ENCODE peak calls at places on chromosome 1, in ten cellular contexts. U is MM.1S, I is nephron progenitor cell, Y is mesothelial cell of epicardium, P is heart left ventricle, E is fibroblast of lung, W is RWPE2, T is esophagus squamous epithelium, K is choroid plexus epithelial cell, R is AG09319. C is an unnamed sample.

GRCh38 chr1:244837597-244838258 is 2.3 kb downstream of the COX20 start:
- DNase-seq in E (peak), T (no peak), Y (no peak), P (no peak), R (no peak), U (no peak), I (no peak), W (no peak), K (no peak), C (no peak)

GRCh38 chr1:165841582-165842362 is 14.4 kb downstream of the UCK2 start:
- DNase-seq in U (no peak), T (no peak), E (peak), R (no peak), W (no peak), Y (no peak), I (no peak), P (no peak), K (peak), C (no peak)

GRCh38 chr1:156571261-156571958 is 955 bp downstream of the IQGAP3 start:
- DNase-seq in E (peak), Y (no peak), U (no peak), R (peak), I (no peak), K (peak), W (no peak), P (no peak), T (no peak), C (no peak)

GRCh38 chr1:41286486-41286885 is 44.4 kb upstream of the SCMH1 start:
- DNase-seq in P (no peak), I (peak), U (no peak), W (no peak), R (no peak), T (no peak), Y (no peak), K (peak), E (no peak), C (no peak)

GRCh38 chr1:176102700-176103244 is 104.3 kb downstream of the COP1 start:
- DNase-seq in R (no peak), I (no peak), T (no peak), W (no peak), Y (no peak), E (peak), P (no peak), K (no peak), U (no peak), C (no peak)

GRCh38 chr1:17438176-17438976 is 1.1 kb downstream of the RCC2 start:
- DNase-seq in P (peak), R (no peak), U (peak), W (no peak), T (no peak), K (peak), E (peak), Y (peak), I (peak), C (no peak)

GRCh38 chr1:108117908-108118902 is 81.9 kb downstream of the SLC25A24 start:
- DNase-seq in I (no peak), Y (no peak), E (peak), K (peak), W (no peak), R (peak), U (no peak), P (no peak), T (no peak), C (no peak)

GRCh38 chr1:155933591-155934096 is 569 bp downstream of the KHDC4 start:
- DNase-seq in R (no peak), K (no peak), T (no peak), E (no peak), U (no peak), I (no peak), W (no peak), P (no peak), Y (no peak), C (no peak)

GRCh38 chr1:8015036-8015808 is 10.9 kb downstream of the ERRFI1 start:
- DNase-seq in K (peak), R (peak), I (peak), W (no peak), E (peak), U (peak), P (peak), Y (no peak), T (no peak), C (no peak)

GRCh38 chr1:3659093-3659492 is 6.8 kb downstream of the TP73 start:
- DNase-seq in P (no peak), T (no peak), U (no peak), Y (no peak), K (no peak), I (no peak), W (no peak), E (no peak), R (no peak), C (peak)

GRCh38 chr1:33276573-33277298 is 20.4 kb downstream of the ZNF362 start:
- DNase-seq in U (no peak), I (no peak), T (no peak), W (peak), R (no peak), K (no peak), P (no peak), Y (no peak), E (no peak), C (no peak)

GRCh38 chr1:228280106-228280901 is 72.5 kb downstream of the OBSCN start:
- DNase-seq in R (no peak), U (no peak), Y (peak), W (peak), P (peak), K (no peak), I (no peak), E (no peak), T (no peak), C (peak)

GRCh38 chr1:9886063-9886742 is 23.9 kb downstream of the CTNNBIP1 start:
- DNase-seq in R (no peak), K (peak), Y (no peak), T (no peak), I (no peak), P (no peak), E (no peak), W (no peak), U (no peak), C (no peak)

GRCh38 chr1:19462781-19463180 is 22.6 kb downstream of the CAPZB start:
- DNase-seq in E (no peak), R (no peak), W (no peak), P (no peak), I (no peak), K (no peak), U (no peak), Y (no peak), T (no peak), C (no peak)

GRCh38 chr1:109151146-109151545 is 37.2 kb downstream of the ELAPOR1 start:
- DNase-seq in K (peak), Y (no peak), U (no peak), I (peak), E (peak), P (peak), T (no peak), W (no peak), R (no peak), C (no peak)

GRCh38 chr1:117534995-117535467 is 70.8 kb upstream of the TENT5C start:
- DNase-seq in K (peak), E (peak), I (peak), U (peak), R (no peak), T (no peak), Y (no peak), P (peak), W (no peak), C (no peak)

GRCh38 chr1:36511804-36512798 is 29.4 kb upstream of the CSF3R start:
- DNase-seq in P (no peak), W (no peak), U (no peak), R (no peak), K (peak), T (no peak), Y (no peak), I (no peak), E (no peak), C (no peak)

GRCh38 chr1:113389356-113389952 is 861 bp upstream of the MAGI3 start:
- DNase-seq in Y (no peak), T (no peak), E (no peak), W (no peak), I (no peak), R (no peak), U (peak), P (no peak), K (no peak), C (no peak)

GRCh38 chr1:2227341-2228156 is 570 bp upstream of the SKI start:
- DNase-seq in R (peak), P (peak), U (peak), T (peak), Y (peak), W (peak), I (peak), K (peak), E (peak), C (peak)
- TF ChIP-seq CTCF in R (no peak), P (no peak), U (no peak), T (no peak), Y (no peak), W (no peak), I (no peak), K (no peak), E (no peak), C (peak)

DNA sequence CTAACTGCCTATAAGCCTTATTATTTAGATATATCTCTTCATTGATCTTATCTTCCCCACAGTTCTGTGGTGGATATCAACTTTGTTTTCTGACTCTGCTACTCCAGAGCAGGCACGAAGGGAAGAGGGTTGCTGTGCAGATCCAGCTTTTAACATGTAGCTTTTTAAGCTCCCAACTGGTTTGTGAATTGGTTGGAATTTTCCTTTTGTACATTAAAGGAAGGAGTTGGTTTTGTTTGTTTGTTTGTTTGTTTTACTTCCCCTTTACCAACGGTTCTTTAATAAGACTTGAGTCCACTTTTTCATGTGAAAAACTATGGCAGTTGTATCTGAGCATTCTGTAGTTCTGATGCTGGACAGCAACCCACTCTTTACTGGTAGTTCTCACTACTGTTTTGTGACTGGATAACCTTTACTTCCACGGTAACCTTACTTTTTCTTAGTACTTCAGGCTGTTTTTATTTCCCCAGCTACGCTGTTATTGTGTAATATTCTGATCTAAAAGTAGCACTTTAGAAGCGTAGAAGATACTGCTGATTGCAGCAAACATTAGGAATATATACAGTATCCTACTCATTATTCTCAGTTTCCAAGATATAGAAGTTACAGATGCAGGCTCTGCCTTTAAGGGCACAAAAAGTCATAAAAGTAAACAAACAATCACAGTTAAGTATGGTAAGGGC is 1.6 kb downstream of the GNPAT start:
- DNase-seq in W (no peak), E (peak), K (peak), R (no peak), T (no peak), Y (no peak), I (no peak), U (no peak), P (no peak), C (no peak)
- TF ChIP-seq CTCF in W (no peak), E (no peak), K (no peak), R (no peak), T (no peak), Y (no peak), I (no peak), U (no peak), P (no peak), C (no peak)

DNA sequence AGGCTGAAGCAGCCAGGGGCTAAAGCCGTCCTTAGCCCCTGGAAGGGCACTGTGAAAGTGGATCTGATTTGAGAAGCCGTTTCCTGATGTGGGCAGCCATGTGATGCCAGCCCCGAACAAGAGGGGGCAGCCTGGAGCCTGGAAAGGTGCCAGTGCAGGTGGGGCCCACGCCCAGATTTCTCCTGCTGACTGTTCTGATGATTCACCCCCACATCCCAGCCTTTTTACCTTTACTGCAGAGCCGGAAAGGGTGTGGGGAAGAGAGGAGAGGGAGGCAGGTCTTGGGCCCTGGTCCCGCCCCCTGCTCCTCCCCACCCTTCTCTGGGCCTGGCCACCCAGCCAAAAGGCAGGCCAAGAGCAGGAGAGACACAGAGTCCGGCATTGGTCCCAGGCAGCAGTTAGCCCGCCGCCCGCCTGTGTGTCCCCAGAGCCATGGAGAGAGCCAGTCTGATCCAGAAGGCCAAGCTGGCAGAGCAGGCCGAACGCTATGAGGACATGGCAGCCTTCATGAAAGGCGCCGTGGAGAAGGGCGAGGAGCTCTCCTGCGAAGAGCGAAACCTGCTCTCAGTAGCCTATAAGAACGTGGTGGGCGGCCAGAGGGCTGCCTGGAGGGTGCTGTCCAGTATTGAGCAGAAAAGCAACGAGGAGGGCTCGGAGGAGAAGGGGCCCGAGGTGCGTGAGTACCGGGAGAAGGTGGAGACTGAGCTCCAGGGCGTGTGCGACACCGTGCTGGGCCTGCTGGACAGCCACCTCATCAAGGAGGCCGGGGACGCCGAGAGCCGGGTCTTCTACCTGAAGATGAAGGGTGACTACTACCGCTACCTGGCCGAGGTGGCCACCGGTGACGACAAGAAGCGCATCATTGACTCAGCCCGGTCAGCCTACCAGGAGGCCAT is at the start of gene SFN:
- DNase-seq in E (no peak), U (peak), R (no peak), W (peak), P (no peak), I (no peak), T (no peak), K (no peak), Y (no peak), C (peak)
- TF ChIP-seq CTCF in E (peak), U (peak), R (peak), W (peak), P (no peak), I (peak), T (peak), K (peak), Y (peak), C (peak)

GRCh38 chr1:212565079-212565478 is 43.5 kb upstream of the ATF3 start:
- DNase-seq in E (no peak), I (no peak), P (no peak), R (no peak), W (no peak), Y (no peak), K (no peak), T (no peak), U (no peak), C (no peak)

GRCh38 chr1:212567676-212568075 is 40.9 kb upstream of the ATF3 start:
- DNase-seq in U (no peak), I (no peak), Y (no peak), W (no peak), T (no peak), R (no peak), K (no peak), P (no peak), E (no peak), C (no peak)

GRCh38 chr1:212566522-212567479 is 41.8 kb upstream of the ATF3 start:
- DNase-seq in U (peak), R (no peak), I (no peak), T (no peak), K (peak), E (peak), W (no peak), Y (no peak), P (peak), C (no peak)

GRCh38 chr1:212562771-212563170 is 45.8 kb upstream of the ATF3 start:
- DNase-seq in I (no peak), Y (no peak), K (no peak), W (no peak), T (no peak), E (no peak), R (no peak), P (no peak), U (no peak), C (no peak)

GRCh38 chr1:212565571-212566305 is 42.8 kb upstream of the ATF3 start:
- DNase-seq in Y (no peak), K (no peak), U (no peak), W (no peak), I (no peak), E (no peak), T (no peak), P (no peak), R (no peak), C (no peak)
- TF ChIP-seq CTCF in Y (no peak), K (no peak), U (no peak), W (no peak), I (no peak), E (no peak), T (no peak), P (no peak), R (no peak), C (no peak)

DNA sequence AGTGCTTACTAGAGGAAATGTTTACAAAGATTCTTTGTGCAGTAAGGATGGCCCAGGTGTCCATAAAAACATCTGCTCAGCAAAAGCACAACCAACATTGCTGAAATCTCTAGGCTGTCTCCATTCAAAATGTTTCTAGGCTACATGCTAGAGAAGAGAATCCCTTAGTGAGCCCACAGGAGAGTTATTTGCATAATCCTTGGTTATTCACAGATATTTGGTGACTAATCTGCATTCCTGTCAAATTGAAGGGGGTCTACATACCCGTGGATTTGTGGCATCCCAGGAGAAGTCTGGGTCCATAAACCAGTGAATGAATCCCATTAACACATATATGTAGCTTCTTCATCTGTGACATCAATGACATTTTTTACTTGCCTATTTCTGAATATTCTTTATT is 261.3 kb upstream of the ESRRG start:
- DNase-seq in U (no peak), R (no peak), P (no peak), E (no peak), Y (no peak), T (no peak), I (no peak), K (no peak), W (no peak), C (no peak)
- TF ChIP-seq CTCF in U (no peak), R (no peak), P (no peak), E (no peak), Y (no peak), T (no peak), I (no peak), K (no peak), W (no peak), C (no peak)

GRCh38 chr1:94240822-94241221 is 3.4 kb upstream of the ARHGAP29 start:
- DNase-seq in Y (no peak), P (no peak), E (no peak), I (no peak), K (peak), T (no peak), R (no peak), W (no peak), U (no peak), C (no peak)
- TF ChIP-seq CTCF in Y (no peak), P (peak), E (peak), I (peak), K (peak), T (no peak), R (no peak), W (peak), U (no peak), C (peak)

GRCh38 chr1:66752000-66752592 is at the start of gene DYNLT5:
- DNase-seq in W (no peak), T (no peak), K (peak), E (peak), Y (no peak), I (peak), P (peak), U (no peak), R (no peak), C (peak)
- TF ChIP-seq CTCF in W (peak), T (no peak), K (peak), E (peak), Y (no peak), I (no peak), P (no peak), U (no peak), R (peak), C (peak)

DNA sequence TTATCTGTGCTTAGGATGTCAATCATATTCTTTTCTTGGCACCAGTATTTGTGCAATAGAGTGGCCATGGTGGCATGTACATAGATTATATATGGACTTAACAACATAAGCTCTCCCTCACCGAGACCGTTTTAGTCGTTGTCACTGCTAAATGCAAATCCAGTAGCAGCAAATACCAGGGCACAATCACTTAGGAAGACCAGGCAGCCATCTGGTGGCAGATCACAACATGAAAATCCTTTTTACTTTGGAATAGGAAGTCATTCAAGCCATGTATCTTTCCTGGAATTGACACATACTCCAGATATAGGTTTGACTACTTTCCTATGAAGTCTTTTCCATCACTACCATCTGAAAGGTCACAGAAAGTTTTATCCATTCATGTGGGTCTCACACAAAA is 53.2 kb upstream of the C1orf87 start:
- DNase-seq in E (no peak), I (no peak), P (no peak), W (no peak), T (no peak), R (no peak), Y (no peak), K (peak), U (no peak), C (no peak)
- TF ChIP-seq CTCF in E (no peak), I (no peak), P (no peak), W (no peak), T (no peak), R (no peak), Y (no peak), K (peak), U (no peak), C (peak)

C was measured in chondrocyte.